ENCODE peak calls at places on chromosomes 6 and 20, in eight cellular contexts. E is left ventricle myocardium inferior; T is G401; M is stimulated activated CD4-positive, alpha-beta T cell treated with anti-CD3 and anti-CD28 coated beads, Interleukin-15, amount 100 ng/mL, for 1 hour; V is cardiac fibroblast; O is cardiac muscle cell; N is left ventricle myocardium superior; I is ELF-1. Y is an unnamed sample.

GRCh38 chr20:46121531-46121930 is 3.4 kb downstream of the CD40 start:
- DNase-seq in E (no peak), T (no peak), M (no peak), V (no peak), O (no peak), N (no peak), I (no peak), Y (no peak)

GRCh38 chr20:36792422-36792821 is 18.9 kb upstream of the DSN1 start:
- DNase-seq in E (no peak), T (peak; percentile 86), M (no peak), V (peak; percentile 74), O (peak; percentile 68), N (peak; percentile 58), I (peak; percentile 91), Y (peak; percentile 94)

GRCh38 chr6:79544299-79544927 is 7.2 kb upstream of the LCA5 start:
- DNase-seq in E (no peak), T (peak; percentile 82), M (no peak), V (peak; percentile 76), O (peak; percentile 10), N (no peak), I (peak; percentile 18), Y (no peak)

GRCh38 chr6:139060332-139060731 is 31.8 kb downstream of the ABRACL start:
- DNase-seq in E (no peak), T (no peak), M (no peak), V (peak; percentile 83), O (no peak), N (no peak), I (no peak), Y (no peak)

GRCh38 chr6:77467038-77467437 is 3.7 kb upstream of the HTR1B start:
- DNase-seq in E (no peak), T (no peak), M (no peak), V (peak; percentile 38), O (peak; percentile 10), N (no peak), I (peak; percentile 22), Y (no peak)

GRCh38 chr20:15146948-15147347 is 809.5 kb upstream of the FLRT3 start:
- DNase-seq in E (no peak), T (no peak), M (no peak), V (no peak), O (no peak), N (no peak), I (peak; percentile 2), Y (peak; percentile 82)

GRCh38 chr20:16241911-16242310 is 331.3 kb downstream of the KIF16B start:
- DNase-seq in E (no peak), T (peak; percentile 46), M (no peak), V (no peak), O (peak; percentile 34), N (no peak), I (no peak), Y (no peak)

GRCh38 chr6:138486249-138487121 is 12.8 kb downstream of the NHSL1 start:
- DNase-seq in E (no peak), T (no peak), M (no peak), V (no peak), O (no peak), N (no peak), I (no peak), Y (no peak)

GRCh38 chr6:7088076-7088742 is 19.6 kb upstream of the RREB1 start:
- DNase-seq in E (no peak), T (no peak), M (no peak), V (no peak), O (no peak), N (no peak), I (no peak), Y (no peak)

GRCh38 chr6:111462770-111463391 is 20.1 kb downstream of the REV3L start:
- DNase-seq in E (no peak), T (no peak), M (no peak), V (peak; percentile 75), O (no peak), N (no peak), I (no peak), Y (no peak)

GRCh38 chr20:21518292-21518991 is 4.6 kb upstream of the NKX2-2 start:
- DNase-seq in E (no peak), T (no peak), M (no peak), V (no peak), O (no peak), N (no peak), I (peak; percentile 35), Y (peak; percentile 3)

GRCh38 chr6:108528878-108529277 is 31.8 kb upstream of the FOXO3 start:
- DNase-seq in E (no peak), T (no peak), M (no peak), V (no peak), O (no peak), N (no peak), I (no peak), Y (no peak)

GRCh38 chr6:36947570-36948351 is 6.8 kb upstream of the PI16 start:
- DNase-seq in E (no peak), T (no peak), M (no peak), V (no peak), O (no peak), N (no peak), I (no peak), Y (no peak)

GRCh38 chr6:165806126-165806810 is 143.2 kb upstream of the PDE10A start:
- DNase-seq in E (no peak), T (no peak), M (no peak), V (no peak), O (no peak), N (peak; percentile 25), I (no peak), Y (no peak)

GRCh38 chr20:62355527-62356142 is 11.5 kb downstream of the LAMA5 start:
- DNase-seq in E (peak; percentile 73), T (peak; percentile 26), M (no peak), V (peak; percentile 50), O (no peak), N (peak; percentile 79), I (peak; percentile 44), Y (peak; percentile 68)

GRCh38 chr6:43086022-43086658 is 10.0 kb downstream of the PTK7 start:
- DNase-seq in E (no peak), T (no peak), M (no peak), V (no peak), O (no peak), N (no peak), I (no peak), Y (no peak)

GRCh38 chr6:52077961-52078613 is 9.3 kb downstream of the PKHD1 start:
- DNase-seq in E (no peak), T (no peak), M (no peak), V (no peak), O (no peak), N (no peak), I (no peak), Y (no peak)

GRCh38 chr6:41028618-41029486 is 10.2 kb downstream of the UNC5CL start:
- DNase-seq in E (no peak), T (no peak), M (no peak), V (no peak), O (peak; percentile 42), N (no peak), I (peak; percentile 90), Y (peak; percentile 91)

GRCh38 chr6:105402090-105402980 is 547 bp downstream of the PREP start:
- DNase-seq in E (no peak), T (peak; percentile 43), M (peak; percentile 1), V (peak; percentile 57), O (no peak), N (peak; percentile 66), I (peak; percentile 70), Y (no peak)

GRCh38 chr6:3382399-3383279 is 74.2 kb downstream of the SLC22A23 start:
- DNase-seq in E (no peak), T (no peak), M (no peak), V (no peak), O (no peak), N (no peak), I (no peak), Y (no peak)

Y was measured in left kidney.